ENCODE peak calls at places on chromosomes 16 and 17, in six cellular contexts. X is fibroblast of lung; K is tibial artery; U is heart left ventricle; I is CD8-positive, alpha-beta T cell; Y is mammary epithelial cell. D is an unnamed sample.

GRCh38 chr16:1125471-1125870 is 27.4 kb upstream of the CACNA1H start:
- DNase-seq in X (peak; percentile 72), K (no peak), U (no peak), I (no peak), Y (no peak), D (peak; percentile 97)

GRCh38 chr16:70706948-70707465 is 21.2 kb upstream of the MTSS2 start:
- DNase-seq in X (peak; percentile 67), K (peak; percentile 70), U (no peak), I (no peak), Y (peak; percentile 81), D (peak; percentile 49)

GRCh38 chr17:41547378-41547841 is 19.3 kb upstream of the KRT19 start:
- DNase-seq in X (peak; percentile 70), K (no peak), U (no peak), I (no peak), Y (no peak), D (no peak)

GRCh38 chr17:846901-847777 is 65.0 kb downstream of the MRM3 start:
- DNase-seq in X (peak; percentile 47), K (no peak), U (no peak), I (no peak), Y (no peak), D (no peak)

GRCh38 chr17:3979276-3979583 is 15.0 kb upstream of the ATP2A3 start:
- DNase-seq in X (no peak), K (no peak), U (no peak), I (no peak), Y (no peak), D (no peak)

GRCh38 chr17:10482252-10482651 is 12.9 kb upstream of the MYH4 start:
- DNase-seq in X (no peak), K (no peak), U (no peak), I (no peak), Y (no peak), D (no peak)

GRCh38 chr16:49492090-49492801 is 118.6 kb downstream of the C16orf78 start:
- DNase-seq in X (peak; percentile 9), K (peak; percentile 69), U (peak; percentile 43), I (peak; percentile 28), Y (no peak), D (peak; percentile 63)

GRCh38 chr17:17722906-17723353 is 41.7 kb downstream of the RAI1 start:
- DNase-seq in X (no peak), K (no peak), U (no peak), I (no peak), Y (no peak), D (no peak)

GRCh38 chr17:65674246-65675045 is 113.0 kb upstream of the AXIN2 start:
- DNase-seq in X (peak; percentile 44), K (no peak), U (no peak), I (no peak), Y (no peak), D (no peak)

GRCh38 chr17:79985951-79986391 is 49.7 kb downstream of the TBC1D16 start:
- DNase-seq in X (no peak), K (no peak), U (no peak), I (no peak), Y (no peak), D (no peak)

GRCh38 chr16:70396209-70396904 is 42.5 kb downstream of the ST3GAL2 start:
- DNase-seq in X (no peak), K (no peak), U (no peak), I (no peak), Y (no peak), D (peak; percentile 96)

GRCh38 chr17:44014133-44014436 is 678 bp downstream of the TMEM101 start:
- DNase-seq in X (peak; percentile 49), K (no peak), U (no peak), I (no peak), Y (no peak), D (no peak)
- H3K27ac ChIP-seq in X (peak overlapping the region; percentile 87), K (peak overlapping the region; percentile 77), U (peak overlapping the region; percentile 76), I (no peak overlapping the region), Y (peak overlapping the region; percentile 80), D (peak overlapping the region; percentile 87)

DNA sequence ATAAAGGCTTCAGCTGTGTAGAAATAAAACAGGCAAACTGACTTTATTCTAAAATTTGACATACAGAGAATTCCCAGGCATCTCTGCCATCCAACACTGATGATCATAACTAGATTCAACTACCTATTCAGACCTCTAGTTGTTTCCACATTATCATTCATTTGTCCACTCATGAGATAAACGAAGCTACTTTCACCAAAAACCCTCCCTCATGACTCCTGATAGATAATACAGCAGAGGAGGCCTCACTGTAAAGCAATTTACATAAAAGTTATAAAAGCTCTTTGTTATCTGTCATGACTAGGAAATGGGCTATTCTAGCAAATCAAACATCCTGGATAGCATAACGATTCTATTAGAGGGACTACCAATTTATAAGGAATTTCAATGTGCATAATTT is 19.6 kb upstream of the RFFL start:
- DNase-seq in X (no peak), K (no peak), U (no peak), I (no peak), Y (no peak), D (no peak)
- H3K27ac ChIP-seq in X (no peak overlapping the region), K (no peak overlapping the region), U (no peak overlapping the region), I (no peak overlapping the region), Y (peak overlapping the region; percentile 83), D (no peak overlapping the region)

DNA sequence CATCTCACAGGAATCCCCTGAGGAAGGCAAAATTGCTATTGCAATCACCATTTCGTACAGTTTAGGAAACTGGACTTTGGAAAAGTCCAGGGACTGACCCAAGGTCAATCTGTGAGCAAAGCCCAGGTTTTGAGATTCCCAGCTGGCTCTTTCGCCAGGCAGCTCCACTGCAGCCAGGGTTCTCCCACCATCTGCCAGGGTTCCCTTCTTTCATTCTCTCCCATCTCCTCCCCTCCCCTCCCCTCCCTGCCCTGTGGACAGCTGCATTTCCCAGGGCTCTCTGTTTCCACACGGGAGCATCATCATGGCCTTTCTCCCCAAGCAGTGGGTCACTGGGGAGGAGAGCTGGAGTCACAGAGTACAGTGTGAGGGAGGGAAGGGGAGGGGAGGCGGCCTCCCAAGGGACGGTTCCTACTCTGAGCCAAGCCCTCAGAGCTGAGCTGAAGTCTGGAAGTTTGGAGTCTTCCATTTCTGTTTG is 11.9 kb upstream of the GSDMA start:
- DNase-seq in X (no peak), K (no peak), U (peak; percentile 54), I (no peak), Y (no peak), D (peak; percentile 36)
- H3K27ac ChIP-seq in X (no peak overlapping the region), K (no peak overlapping the region), U (no peak overlapping the region), I (no peak overlapping the region), Y (no peak overlapping the region), D (no peak overlapping the region)

GRCh38 chr16:4315185-4316102 is at the start of gene GLIS2:
- DNase-seq in X (peak; percentile 86), K (peak; percentile 89), U (peak; percentile 85), I (no peak), Y (peak; percentile 59), D (peak; percentile 90)

GRCh38 chr16:4317471-4318170 is 1.8 kb downstream of the GLIS2 start:
- DNase-seq in X (peak; percentile 66), K (peak; percentile 82), U (no peak), I (no peak), Y (peak; percentile 38), D (no peak)

GRCh38 chr16:4316103-4316731 is 350 bp downstream of the GLIS2 start:
- DNase-seq in X (no peak), K (no peak), U (no peak), I (no peak), Y (peak; percentile 28), D (no peak)

GRCh38 chr16:4318171-4318910 is 2.5 kb downstream of the GLIS2 start:
- DNase-seq in X (peak; percentile 60), K (peak; percentile 65), U (no peak), I (no peak), Y (no peak), D (peak; percentile 66)

GRCh38 chr16:4316732-4317461 is 1.0 kb downstream of the GLIS2 start:
- DNase-seq in X (no peak), K (peak; percentile 95), U (no peak), I (no peak), Y (peak; percentile 51), D (no peak)
- H3K27ac ChIP-seq in X (peak overlapping the region; percentile 77), K (peak overlapping the region; percentile 99), U (peak overlapping the region; percentile 94), I (no peak overlapping the region), Y (no peak overlapping the region), D (peak overlapping the region; percentile 74)

GRCh38 chr17:36092228-36092627 is 2.3 kb upstream of the CCL3 start:
- DNase-seq in X (no peak), K (no peak), U (no peak), I (no peak), Y (no peak), D (no peak)
- H3K27ac ChIP-seq in X (no peak overlapping the region), K (no peak overlapping the region), U (no peak overlapping the region), I (no peak overlapping the region), Y (no peak overlapping the region), D (no peak overlapping the region)

DNA sequence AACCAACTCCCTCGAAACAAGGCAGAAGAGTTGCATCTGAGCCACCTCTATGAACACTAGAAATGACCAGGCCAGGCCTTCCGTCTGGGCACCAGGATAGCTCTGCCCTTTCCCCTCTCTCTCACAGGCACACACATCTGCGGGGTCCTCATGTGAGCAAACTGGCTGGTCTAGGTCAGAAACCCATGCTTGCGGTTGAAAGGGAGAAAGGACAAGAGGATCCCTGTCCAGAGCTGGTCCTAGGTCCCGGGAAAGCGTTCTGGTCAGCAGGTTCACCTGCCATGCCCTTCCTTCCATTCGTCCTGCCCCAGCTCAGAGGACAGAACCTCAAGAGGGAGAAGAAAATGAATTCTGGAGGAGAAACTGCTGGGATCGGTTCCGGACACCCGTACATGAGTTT is 2.7 kb downstream of the MNT start:
- DNase-seq in X (no peak), K (no peak), U (no peak), I (no peak), Y (no peak), D (no peak)
- H3K27ac ChIP-seq in X (peak overlapping the region; percentile 98), K (peak overlapping the region; percentile 91), U (peak overlapping the region; percentile 100), I (no peak overlapping the region), Y (peak overlapping the region; percentile 32), D (peak overlapping the region; percentile 3)

GRCh38 chr17:77178586-77178985 is 37.8 kb downstream of the SEC14L1 start:
- DNase-seq in X (no peak), K (no peak), U (no peak), I (no peak), Y (no peak), D (peak; percentile 81)

GRCh38 chr17:77182773-77183172 is 42.0 kb downstream of the SEC14L1 start:
- DNase-seq in X (no peak), K (no peak), U (no peak), I (no peak), Y (no peak), D (no peak)

GRCh38 chr17:77182205-77182604 is 41.4 kb downstream of the SEC14L1 start:
- DNase-seq in X (no peak), K (no peak), U (no peak), I (no peak), Y (no peak), D (no peak)

GRCh38 chr17:77178050-77178449 is 37.3 kb downstream of the SEC14L1 start:
- DNase-seq in X (no peak), K (no peak), U (no peak), I (no peak), Y (no peak), D (no peak)

DNA sequence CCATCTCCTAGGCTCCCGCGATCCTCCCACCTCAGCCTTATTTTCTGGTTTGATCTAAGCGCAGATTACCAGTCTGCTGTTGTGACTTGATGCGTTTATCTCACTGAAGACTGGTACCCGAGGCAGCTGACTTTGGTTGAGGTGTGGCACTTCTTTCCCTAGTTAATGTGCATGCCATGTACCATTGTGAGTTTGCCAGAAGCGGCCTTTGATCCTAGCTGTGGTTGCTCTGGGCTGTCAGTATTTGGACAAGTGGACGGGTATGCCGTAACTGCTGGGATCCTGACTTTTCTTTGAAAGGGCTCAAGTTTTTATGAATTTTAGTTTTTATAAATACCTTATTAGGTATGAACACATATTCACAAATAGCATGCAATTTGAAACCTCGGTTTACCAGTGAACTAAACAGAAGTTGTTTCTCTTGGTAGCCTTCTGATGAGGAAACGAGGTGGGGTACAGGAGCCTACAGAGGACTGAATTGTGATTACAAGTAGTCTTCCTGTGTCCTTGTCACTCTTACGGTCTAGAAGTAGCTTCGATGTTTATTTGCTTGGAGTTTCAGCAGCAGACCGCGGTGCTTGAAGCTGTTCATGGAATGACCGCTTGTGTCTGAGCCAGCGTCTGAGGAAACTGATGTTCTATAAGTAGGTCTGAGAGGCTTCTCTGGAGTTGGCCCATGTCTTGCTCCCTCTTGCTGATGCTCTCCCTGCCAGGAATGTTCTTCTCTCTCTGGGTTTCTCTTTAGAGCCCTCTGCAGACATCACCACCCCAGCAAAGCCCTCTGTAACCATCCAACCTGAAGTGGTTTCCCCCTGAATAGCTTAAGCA is 39.9 kb downstream of the SEC14L1 start:
- DNase-seq in X (no peak), K (no peak), U (no peak), I (no peak), Y (no peak), D (no peak)
- H3K27ac ChIP-seq in X (no peak overlapping the region), K (no peak overlapping the region), U (peak overlapping the region; percentile 39), I (no peak overlapping the region), Y (no peak overlapping the region), D (no peak overlapping the region)